ENCODE peak calls at places on chromosome 12, in four cellular contexts. A is kidney tubule cell, R is SJSA1, V is NCI-H2171. O is an unnamed sample.

GRCh38 chr12:21073822-21074460 is 57.1 kb upstream of the SLCO1B1 start:
- DNase-seq in A (peak; percentile 29), R (no peak), V (no peak), O (no peak)

GRCh38 chr12:46664771-46665287 is 161.0 kb downstream of the SLC38A4 start:
- DNase-seq in A (peak; percentile 86), R (peak; percentile 73), V (no peak), O (no peak)

GRCh38 chr12:76020281-76020680 is 11.3 kb downstream of the PHLDA1 start:
- DNase-seq in A (peak; percentile 94), R (peak; percentile 82), V (no peak), O (no peak)

GRCh38 chr12:97168804-97169203 is 261.7 kb downstream of the NEDD1 start:
- DNase-seq in A (peak; percentile 12), R (no peak), V (no peak), O (no peak)

GRCh38 chr12:94849411-94849976 is 154.0 kb downstream of the NDUFA12 start:
- DNase-seq in A (peak; percentile 46), R (no peak), V (no peak), O (no peak)

GRCh38 chr12:123085730-123086487 is 65.0 kb downstream of the PITPNM2 start:
- DNase-seq in A (peak; percentile 95), R (no peak), V (no peak), O (no peak)

GRCh38 chr12:57693317-57693658 is 644 bp upstream of the OS9 start:
- DNase-seq in A (no peak), R (no peak), V (no peak), O (no peak)

GRCh38 chr12:627863-628805 is 35.1 kb downstream of the NINJ2 start:
- DNase-seq in A (no peak), R (no peak), V (no peak), O (peak; percentile 76)

GRCh38 chr12:57549909-57550627 is at the start of gene KIF5A:
- DNase-seq in A (no peak), R (peak; percentile 74), V (peak; percentile 69), O (no peak)

GRCh38 chr12:27578689-27579372 is 54.8 kb downstream of the PPFIBP1 start:
- DNase-seq in A (no peak), R (no peak), V (no peak), O (no peak)

GRCh38 chr12:25971675-25972035 is 13.2 kb downstream of the RASSF8 start:
- DNase-seq in A (no peak), R (no peak), V (no peak), O (no peak)

GRCh38 chr12:12784911-12785814 is at the start of gene APOLD1:
- DNase-seq in A (no peak), R (no peak), V (no peak), O (no peak)

GRCh38 chr12:75558262-75558661 is 46.9 kb upstream of the KRR1 start:
- DNase-seq in A (no peak), R (no peak), V (no peak), O (no peak)

GRCh38 chr12:67797316-67797741 is 148.8 kb downstream of the DYRK2 start:
- DNase-seq in A (peak; percentile 30), R (no peak), V (no peak), O (no peak)

GRCh38 chr12:131138638-131139362 is 185.1 kb downstream of the ADGRD1 start:
- DNase-seq in A (no peak), R (no peak), V (no peak), O (peak; percentile 32)